ENCODE peak calls at places on chromosomes 6 and 20, in five cellular contexts. One of them, this sample, is unnamed.

GRCh38 chr6:44257007-44257752 is at the start of gene SLC35B2:
- DNase-seq in endothelial cell: peak; percentile 69
- DNase-seq in stimulated activated CD8-positive, alpha-beta memory T cell treated with anti-CD3 and anti-CD28 coated beads, Interleukin-7, amount 100 ng/mL, for 1 hour: no peak
- DNase-seq in ELF-1: peak; percentile 90
- DNase-seq in CD4-positive, alpha-beta T cell: peak; percentile 67
- DNase-seq in this sample: peak; percentile 84

GRCh38 chr20:3783068-3783489 is 1.8 kb upstream of the SPEF1 start:
- DNase-seq in endothelial cell: no peak
- DNase-seq in stimulated activated CD8-positive, alpha-beta memory T cell treated with anti-CD3 and anti-CD28 coated beads, Interleukin-7, amount 100 ng/mL, for 1 hour: no peak
- DNase-seq in CD4-positive, alpha-beta T cell: no peak
- DNase-seq in ELF-1: peak; percentile 47
- DNase-seq in this sample: no peak

GRCh38 chr6:6788394-6789020 is 200.0 kb downstream of the LY86 start:
- DNase-seq in endothelial cell: no peak
- DNase-seq in CD4-positive, alpha-beta T cell: no peak
- DNase-seq in stimulated activated CD8-positive, alpha-beta memory T cell treated with anti-CD3 and anti-CD28 coated beads, Interleukin-7, amount 100 ng/mL, for 1 hour: no peak
- DNase-seq in ELF-1: no peak
- DNase-seq in this sample: peak; percentile 56

GRCh38 chr6:30763618-30764489 is 19.5 kb upstream of the IER3 start:
- DNase-seq in ELF-1: peak; percentile 72
- DNase-seq in CD4-positive, alpha-beta T cell: no peak
- DNase-seq in stimulated activated CD8-positive, alpha-beta memory T cell treated with anti-CD3 and anti-CD28 coated beads, Interleukin-7, amount 100 ng/mL, for 1 hour: no peak
- DNase-seq in endothelial cell: no peak
- DNase-seq in this sample: no peak

GRCh38 chr20:58870293-58871014 is 17.9 kb downstream of the GNAS start:
- DNase-seq in stimulated activated CD8-positive, alpha-beta memory T cell treated with anti-CD3 and anti-CD28 coated beads, Interleukin-7, amount 100 ng/mL, for 1 hour: no peak
- DNase-seq in ELF-1: peak; percentile 89
- DNase-seq in CD4-positive, alpha-beta T cell: peak; percentile 50
- DNase-seq in endothelial cell: peak; percentile 87
- DNase-seq in this sample: peak; percentile 6

GRCh38 chr6:145815875-145816274 is 1.3 kb upstream of the FBXO30 start:
- DNase-seq in ELF-1: no peak
- DNase-seq in stimulated activated CD8-positive, alpha-beta memory T cell treated with anti-CD3 and anti-CD28 coated beads, Interleukin-7, amount 100 ng/mL, for 1 hour: no peak
- DNase-seq in CD4-positive, alpha-beta T cell: no peak
- DNase-seq in endothelial cell: no peak
- DNase-seq in this sample: no peak

GRCh38 chr6:20669571-20670314 is 135.5 kb downstream of the CDKAL1 start:
- DNase-seq in endothelial cell: no peak
- DNase-seq in CD4-positive, alpha-beta T cell: no peak
- DNase-seq in ELF-1: no peak
- DNase-seq in stimulated activated CD8-positive, alpha-beta memory T cell treated with anti-CD3 and anti-CD28 coated beads, Interleukin-7, amount 100 ng/mL, for 1 hour: no peak
- DNase-seq in this sample: no peak

GRCh38 chr20:1894471-1894950 is 696 bp upstream of the SIRPA start:
- DNase-seq in endothelial cell: peak; percentile 71
- DNase-seq in ELF-1: peak; percentile 74
- DNase-seq in CD4-positive, alpha-beta T cell: peak; percentile 3
- DNase-seq in stimulated activated CD8-positive, alpha-beta memory T cell treated with anti-CD3 and anti-CD28 coated beads, Interleukin-7, amount 100 ng/mL, for 1 hour: no peak
- DNase-seq in this sample: no peak

GRCh38 chr20:57066126-57066900 is 200.1 kb downstream of the BMP7 start:
- DNase-seq in ELF-1: no peak
- DNase-seq in CD4-positive, alpha-beta T cell: no peak
- DNase-seq in stimulated activated CD8-positive, alpha-beta memory T cell treated with anti-CD3 and anti-CD28 coated beads, Interleukin-7, amount 100 ng/mL, for 1 hour: no peak
- DNase-seq in endothelial cell: no peak
- DNase-seq in this sample: no peak

GRCh38 chr6:147604373-147604772 is 95.9 kb downstream of the SAMD5 start:
- DNase-seq in endothelial cell: no peak
- DNase-seq in CD4-positive, alpha-beta T cell: no peak
- DNase-seq in stimulated activated CD8-positive, alpha-beta memory T cell treated with anti-CD3 and anti-CD28 coated beads, Interleukin-7, amount 100 ng/mL, for 1 hour: no peak
- DNase-seq in ELF-1: no peak
- DNase-seq in this sample: no peak

GRCh38 chr6:96899599-96899998 is 1.9 kb upstream of the NDUFAF4 start:
- DNase-seq in stimulated activated CD8-positive, alpha-beta memory T cell treated with anti-CD3 and anti-CD28 coated beads, Interleukin-7, amount 100 ng/mL, for 1 hour: no peak
- DNase-seq in CD4-positive, alpha-beta T cell: no peak
- DNase-seq in ELF-1: no peak
- DNase-seq in endothelial cell: no peak
- DNase-seq in this sample: no peak

GRCh38 chr6:107594736-107595135 is 104.8 kb downstream of the SOBP start:
- DNase-seq in endothelial cell: no peak
- DNase-seq in CD4-positive, alpha-beta T cell: no peak
- DNase-seq in stimulated activated CD8-positive, alpha-beta memory T cell treated with anti-CD3 and anti-CD28 coated beads, Interleukin-7, amount 100 ng/mL, for 1 hour: no peak
- DNase-seq in ELF-1: no peak
- DNase-seq in this sample: no peak

GRCh38 chr20:18066421-18067333 is 9.0 kb upstream of the OVOL2 start:
- DNase-seq in ELF-1: no peak
- DNase-seq in stimulated activated CD8-positive, alpha-beta memory T cell treated with anti-CD3 and anti-CD28 coated beads, Interleukin-7, amount 100 ng/mL, for 1 hour: no peak
- DNase-seq in CD4-positive, alpha-beta T cell: no peak
- DNase-seq in endothelial cell: no peak
- DNase-seq in this sample: no peak

GRCh38 chr6:44630125-44631028 is 242.9 kb downstream of the CDC5L start:
- DNase-seq in ELF-1: peak; percentile 93
- DNase-seq in stimulated activated CD8-positive, alpha-beta memory T cell treated with anti-CD3 and anti-CD28 coated beads, Interleukin-7, amount 100 ng/mL, for 1 hour: no peak
- DNase-seq in CD4-positive, alpha-beta T cell: no peak
- DNase-seq in endothelial cell: peak; percentile 60
- DNase-seq in this sample: peak; percentile 28

This sample was measured in AML-193.